ENCODE peak calls at places on chromosome 22, in seven cellular contexts. J is MM.1S, P is HCT116, G is hepatocyte, Q is GM23248, N is neural progenitor cell, T is SK-N-SH. B is an unnamed sample.

GRCh38 chr22:35554297-35554845 is 13.7 kb downstream of the RASD2 start:
- DNase-seq in P (no peak), T (no peak), Q (no peak), J (no peak), N (no peak), G (no peak), B (no peak)

GRCh38 chr22:22425783-22426624 is 82.5 kb downstream of the ZNF280B start:
- DNase-seq in Q (no peak), G (no peak), P (no peak), J (no peak), N (no peak), T (no peak), B (no peak)

GRCh38 chr22:28829358-28830181 is 29.2 kb upstream of the XBP1 start:
- DNase-seq in P (peak; percentile 36), J (peak; percentile 90), N (peak; percentile 86), G (peak; percentile 86), T (peak; percentile 77), Q (peak; percentile 85), B (peak; percentile 80)

GRCh38 chr22:25892678-25893077 is 150.7 kb downstream of the MYO18B start:
- DNase-seq in P (no peak), G (no peak), N (no peak), T (peak; percentile 22), Q (no peak), J (no peak), B (no peak)

GRCh38 chr22:19419086-19419463 is 12.5 kb downstream of the HIRA start:
- DNase-seq in J (peak; percentile 72), G (no peak), N (no peak), T (no peak), Q (no peak), P (no peak), B (no peak)

GRCh38 chr22:19734837-19735382 is 11.6 kb downstream of the GP1BB start:
- DNase-seq in G (no peak), Q (no peak), N (no peak), P (no peak), T (no peak), J (no peak), B (no peak)

GRCh38 chr22:42937164-42937854 is 77.6 kb downstream of the PACSIN2 start:
- DNase-seq in J (peak; percentile 58), P (peak; percentile 56), Q (peak; percentile 95), T (no peak), G (peak; percentile 79), N (no peak), B (peak; percentile 79)

GRCh38 chr22:41966607-41967240 is 2.5 kb upstream of the SEPTIN3 start:
- DNase-seq in J (peak; percentile 68), N (peak; percentile 58), P (peak; percentile 48), G (peak; percentile 77), T (peak; percentile 23), Q (peak; percentile 91), B (peak; percentile 80)

GRCh38 chr22:19959043-19959586 is 17.5 kb upstream of the TXNRD2 start:
- DNase-seq in T (peak; percentile 32), J (no peak), P (peak; percentile 65), G (peak; percentile 96), Q (peak; percentile 77), N (peak; percentile 99), B (no peak)

GRCh38 chr22:36253523-36254490 is 874 bp downstream of the APOL1 start:
- DNase-seq in T (peak; percentile 29), G (no peak), N (no peak), J (no peak), Q (peak; percentile 48), P (no peak), B (no peak)

GRCh38 chr22:21051836-21052400 is 6.2 kb downstream of the LRRC74B start:
- DNase-seq in G (no peak), N (no peak), Q (peak; percentile 33), T (no peak), P (no peak), J (no peak), B (no peak)

GRCh38 chr22:37623075-37624016 is 14.7 kb downstream of the GGA1 start:
- DNase-seq in N (peak; percentile 86), Q (peak; percentile 65), G (peak; percentile 83), J (peak; percentile 52), T (peak; percentile 94), P (no peak), B (peak; percentile 44)

GRCh38 chr22:29877620-29878019 is 5.4 kb upstream of the MTMR3 start:
- DNase-seq in T (no peak), N (no peak), G (no peak), J (no peak), P (no peak), Q (peak; percentile 89), B (no peak)

GRCh38 chr22:44828193-44828592 is 75.8 kb downstream of the ARHGAP8 start:
- DNase-seq in N (peak; percentile 60), T (peak; percentile 87), P (no peak), G (no peak), J (no peak), Q (peak; percentile 30), B (peak; percentile 8)

GRCh38 chr22:50696799-50697561 is 24.4 kb downstream of the SHANK3 start:
- DNase-seq in G (peak; percentile 69), P (no peak), Q (peak; percentile 65), T (peak; percentile 94), J (no peak), N (peak; percentile 81), B (peak; percentile 8)

GRCh38 chr22:23279781-23280180 is 99.5 kb downstream of the BCR start:
- DNase-seq in J (no peak), Q (peak; percentile 62), T (no peak), P (no peak), N (no peak), G (no peak), B (no peak)

GRCh38 chr22:41915035-41915782 is at the start of gene SHISA8:
- DNase-seq in N (peak; percentile 79), G (peak; percentile 80), J (peak; percentile 42), P (no peak), Q (peak; percentile 71), T (peak; percentile 70), B (peak; percentile 43)

GRCh38 chr22:20118572-20119020 is 1.6 kb upstream of the TRMT2A start:
- DNase-seq in J (no peak), G (no peak), T (no peak), Q (peak; percentile 27), N (peak; percentile 27), P (no peak), B (no peak)

GRCh38 chr22:45692549-45692948 is 20.9 kb downstream of the ATXN10 start:
- DNase-seq in P (no peak), J (no peak), N (no peak), G (no peak), T (no peak), Q (peak; percentile 55), B (peak; percentile 35)

GRCh38 chr22:40021401-40022000 is 26.7 kb downstream of the FAM83F start:
- DNase-seq in N (no peak), G (no peak), P (no peak), Q (no peak), T (no peak), J (no peak), B (no peak)

GRCh38 chr22:40020956-40021355 is 26.2 kb downstream of the FAM83F start:
- DNase-seq in P (no peak), Q (no peak), J (no peak), G (no peak), N (no peak), T (no peak), B (no peak)

GRCh38 chr22:40022536-40023225 is 27.9 kb downstream of the FAM83F start:
- DNase-seq in J (no peak), Q (peak; percentile 80), G (no peak), T (no peak), P (no peak), N (no peak), B (no peak)

GRCh38 chr22:40024201-40025061 is 29.7 kb downstream of the FAM83F start:
- DNase-seq in J (peak; percentile 53), N (peak; percentile 93), Q (peak; percentile 86), G (peak; percentile 87), P (peak; percentile 24), T (peak; percentile 85), B (peak; percentile 67)

DNA sequence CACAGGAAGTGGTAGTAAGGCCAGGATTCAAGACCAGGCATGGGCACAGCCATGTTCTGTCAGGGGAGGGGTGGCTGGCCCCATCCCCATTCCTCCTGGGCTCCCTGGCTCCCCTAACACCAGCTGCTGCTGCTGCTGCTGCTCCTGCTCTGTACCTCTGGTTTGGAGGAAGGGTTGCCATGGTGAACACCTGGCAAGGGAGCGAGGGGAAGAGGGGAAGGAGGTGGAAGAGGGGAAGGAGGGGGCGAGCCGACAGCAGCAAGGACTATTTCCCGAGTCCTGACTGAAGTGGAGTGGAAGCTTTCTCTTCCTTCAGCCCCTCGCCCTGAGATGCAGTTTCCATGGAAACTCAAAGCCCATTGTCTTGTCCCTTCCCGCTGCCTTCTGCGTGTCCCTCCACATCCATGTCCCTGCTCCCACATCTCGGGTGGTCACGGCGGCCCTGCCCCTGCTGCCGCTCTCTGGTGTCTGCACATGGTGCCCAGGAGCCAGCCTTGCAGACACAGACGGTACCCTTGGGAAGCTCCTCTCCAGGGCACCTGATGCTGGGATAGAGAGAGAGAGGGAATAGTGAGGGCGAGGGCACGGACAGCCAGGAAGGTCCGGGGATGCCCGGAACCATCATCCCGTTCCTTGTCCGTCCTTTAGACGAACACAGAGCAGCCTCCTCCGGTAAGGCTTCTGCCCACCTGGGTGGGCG is 28.6 kb downstream of the FAM83F start:
- DNase-seq in G (no peak), N (peak; percentile 63), J (no peak), P (no peak), Q (no peak), T (no peak), B (no peak)
- TF ChIP-seq EZH2phosphoT487 in G (no peak), N (no peak), J (no peak), P (no peak), Q (no peak), T (no peak), B (no peak)

GRCh38 chr22:47618180-47618579 is 855.7 kb downstream of the TBC1D22A start:
- DNase-seq in P (no peak), N (no peak), Q (no peak), T (no peak), J (no peak), G (no peak), B (no peak)
- H3K9me3 ChIP-seq in P (no peaks in the 10 kb centered on the region), N (no peaks in the 10 kb centered on the region), Q (no peaks in the 10 kb centered on the region), T (no peaks in the 10 kb centered on the region), J (no peaks in the 10 kb centered on the region), G (no peaks in the 10 kb centered on the region), B (no peaks in the 10 kb centered on the region)

GRCh38 chr22:32804823-32805585 is 3.5 kb downstream of the TIMP3 start:
- DNase-seq in N (peak; percentile 11), Q (peak; percentile 59), J (no peak), P (no peak), G (no peak), T (no peak), B (no peak)

GRCh38 chr22:32804036-32804435 is 2.5 kb downstream of the TIMP3 start:
- DNase-seq in N (no peak), J (no peak), G (no peak), Q (peak; percentile 90), P (no peak), T (no peak), B (no peak)

GRCh38 chr22:32806296-32806695 is 4.8 kb downstream of the TIMP3 start:
- DNase-seq in G (no peak), P (no peak), Q (peak; percentile 25), T (no peak), J (no peak), N (no peak), B (no peak)

GRCh38 chr22:32803020-32803758 is 1.7 kb downstream of the TIMP3 start:
- DNase-seq in T (no peak), J (no peak), N (peak; percentile 40), G (no peak), Q (peak; percentile 89), P (no peak), B (no peak)

GRCh38 chr22:32805586-32805881 is 4.0 kb downstream of the TIMP3 start:
- DNase-seq in P (no peak), Q (no peak), J (no peak), G (no peak), N (no peak), T (no peak), B (no peak)
- H3K4me3 ChIP-seq in P (no peak overlapping the region), Q (peak overlapping the region; percentile 96), J (no peak overlapping the region), G (no peak overlapping the region), N (no peak overlapping the region), T (no peak overlapping the region), B (no peak overlapping the region)

GRCh38 chr22:49541451-49542230 is 286.0 kb downstream of the BRD1 start:
- DNase-seq in J (no peak), P (no peak), T (no peak), Q (no peak), N (no peak), G (no peak), B (no peak)
- TF ChIP-seq EZH2phosphoT487 in J (no peak), P (no peak), T (no peak), Q (no peak), N (no peak), G (no peak), B (no peak)